ENCODE peak calls at places on chromosomes 3 and 15, in five cellular contexts. One of them, this sample, is unnamed.

GRCh38 chr3:74789111-74789510 is 174.7 kb upstream of the CNTN3 start:
- DNase-seq in astrocyte: no peak
- DNase-seq in heart right ventricle: no peak
- DNase-seq in CD8-positive, alpha-beta T cell: no peak
- DNase-seq in stomach: no peak
- DNase-seq in this sample: no peak

GRCh38 chr15:55993804-55994539 is 560 bp upstream of the NEDD4 start:
- DNase-seq in astrocyte: peak; percentile 63
- DNase-seq in heart right ventricle: no peak
- DNase-seq in CD8-positive, alpha-beta T cell: no peak
- DNase-seq in stomach: no peak
- DNase-seq in this sample: no peak

GRCh38 chr3:177441813-177442646 is 244.7 kb upstream of the TBL1XR1 start:
- DNase-seq in astrocyte: peak; percentile 71
- DNase-seq in heart right ventricle: no peak
- DNase-seq in CD8-positive, alpha-beta T cell: no peak
- DNase-seq in stomach: no peak
- DNase-seq in this sample: no peak

GRCh38 chr3:105255351-105255750 is 111.4 kb upstream of the ALCAM start:
- DNase-seq in astrocyte: peak; percentile 52
- DNase-seq in heart right ventricle: no peak
- DNase-seq in CD8-positive, alpha-beta T cell: no peak
- DNase-seq in stomach: no peak
- DNase-seq in this sample: no peak

GRCh38 chr3:186525369-186526255 is 18.6 kb downstream of the CRYGS start:
- DNase-seq in astrocyte: no peak
- DNase-seq in heart right ventricle: no peak
- DNase-seq in CD8-positive, alpha-beta T cell: no peak
- DNase-seq in stomach: no peak
- DNase-seq in this sample: no peak

GRCh38 chr3:38730281-38730680 is 80.8 kb upstream of the SCN5A start:
- DNase-seq in astrocyte: peak; percentile 34
- DNase-seq in heart right ventricle: no peak
- DNase-seq in CD8-positive, alpha-beta T cell: no peak
- DNase-seq in stomach: no peak
- DNase-seq in this sample: no peak

GRCh38 chr3:181782306-181782924 is 70.7 kb downstream of the SOX2 start:
- DNase-seq in astrocyte: peak; percentile 60
- DNase-seq in heart right ventricle: no peak
- DNase-seq in CD8-positive, alpha-beta T cell: no peak
- DNase-seq in stomach: no peak
- DNase-seq in this sample: no peak

GRCh38 chr15:48463366-48463880 is 132.2 kb downstream of the DUT start:
- DNase-seq in astrocyte: no peak
- DNase-seq in heart right ventricle: no peak
- DNase-seq in CD8-positive, alpha-beta T cell: no peak
- DNase-seq in stomach: no peak
- DNase-seq in this sample: no peak

GRCh38 chr15:69604050-69604378 is 151.4 kb downstream of the RPLP1 start:
- DNase-seq in astrocyte: no peak
- DNase-seq in heart right ventricle: no peak
- DNase-seq in CD8-positive, alpha-beta T cell: no peak
- DNase-seq in stomach: peak; percentile 75
- DNase-seq in this sample: no peak

GRCh38 chr15:98174286-98174685 is 213.8 kb downstream of the ARRDC4 start:
- DNase-seq in astrocyte: no peak
- DNase-seq in heart right ventricle: no peak
- DNase-seq in CD8-positive, alpha-beta T cell: no peak
- DNase-seq in stomach: no peak
- DNase-seq in this sample: no peak
- H3K4me1 ChIP-seq in astrocyte: no peaks in the 10 kb centered on the region
- H3K4me1 ChIP-seq in heart right ventricle: no peaks in the 10 kb centered on the region
- H3K4me1 ChIP-seq in CD8-positive, alpha-beta T cell: no peaks in the 10 kb centered on the region
- H3K4me1 ChIP-seq in stomach: no peaks in the 10 kb centered on the region
- H3K4me1 ChIP-seq in this sample: no peaks in the 10 kb centered on the region

GRCh38 chr3:49028673-49029562 is at the start of gene IMPDH2:
- DNase-seq in astrocyte: peak; percentile 75
- DNase-seq in heart right ventricle: peak; percentile 93
- DNase-seq in CD8-positive, alpha-beta T cell: peak; percentile 86
- DNase-seq in stomach: peak; percentile 96
- DNase-seq in this sample: peak; percentile 97
- TF ChIP-seq CTCF in astrocyte: no peak
- TF ChIP-seq CTCF in heart right ventricle: peak; percentile 51
- TF ChIP-seq CTCF in CD8-positive, alpha-beta T cell: no peak
- TF ChIP-seq CTCF in stomach: no peak
- TF ChIP-seq CTCF in this sample: no peak

GRCh38 chr3:128993461-128994172 is at the start of gene CFAP92:
- DNase-seq in astrocyte: peak; percentile 36
- DNase-seq in heart right ventricle: peak; percentile 89
- DNase-seq in CD8-positive, alpha-beta T cell: peak; percentile 84
- DNase-seq in stomach: peak; percentile 94
- DNase-seq in this sample: peak; percentile 94
- H3K27me3 ChIP-seq in astrocyte: peaks cover 36% of the 10 kb centered on the region
- H3K27me3 ChIP-seq in heart right ventricle: peaks cover 8% of the 10 kb centered on the region
- H3K27me3 ChIP-seq in CD8-positive, alpha-beta T cell: no peaks in the 10 kb centered on the region
- H3K27me3 ChIP-seq in stomach: no peaks in the 10 kb centered on the region
- H3K27me3 ChIP-seq in this sample: no peaks in the 10 kb centered on the region

DNA sequence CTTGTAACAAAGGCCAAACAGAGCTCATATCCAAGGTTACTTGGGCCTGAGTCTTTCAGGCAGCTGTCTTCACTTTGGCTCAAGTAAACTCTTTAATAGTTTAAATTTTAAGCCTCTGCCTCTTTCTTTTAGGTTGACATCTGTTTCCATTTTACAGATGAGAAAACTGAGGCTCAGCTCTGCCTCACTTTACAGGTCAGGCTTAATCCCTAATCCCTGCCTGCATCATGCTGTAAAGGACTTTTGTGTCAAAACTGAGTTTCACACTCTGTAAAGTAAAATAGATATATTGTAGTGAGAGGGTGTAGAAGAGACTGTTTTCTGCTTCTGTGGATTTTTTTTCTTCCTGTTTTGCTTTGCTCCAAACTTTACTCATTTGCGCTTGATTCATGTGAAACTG is 11.1 kb downstream of the FLNB start:
- DNase-seq in astrocyte: no peak
- DNase-seq in heart right ventricle: no peak
- DNase-seq in CD8-positive, alpha-beta T cell: no peak
- DNase-seq in stomach: no peak
- DNase-seq in this sample: no peak
- H3K4me1 ChIP-seq in astrocyte: peaks cover 15% of the 10 kb centered on the region
- H3K4me1 ChIP-seq in heart right ventricle: peaks cover 85% of the 10 kb centered on the region
- H3K4me1 ChIP-seq in CD8-positive, alpha-beta T cell: peaks cover 28% of the 10 kb centered on the region
- H3K4me1 ChIP-seq in stomach: peaks cover 63% of the 10 kb centered on the region
- H3K4me1 ChIP-seq in this sample: peaks cover 12% of the 10 kb centered on the region

DNA sequence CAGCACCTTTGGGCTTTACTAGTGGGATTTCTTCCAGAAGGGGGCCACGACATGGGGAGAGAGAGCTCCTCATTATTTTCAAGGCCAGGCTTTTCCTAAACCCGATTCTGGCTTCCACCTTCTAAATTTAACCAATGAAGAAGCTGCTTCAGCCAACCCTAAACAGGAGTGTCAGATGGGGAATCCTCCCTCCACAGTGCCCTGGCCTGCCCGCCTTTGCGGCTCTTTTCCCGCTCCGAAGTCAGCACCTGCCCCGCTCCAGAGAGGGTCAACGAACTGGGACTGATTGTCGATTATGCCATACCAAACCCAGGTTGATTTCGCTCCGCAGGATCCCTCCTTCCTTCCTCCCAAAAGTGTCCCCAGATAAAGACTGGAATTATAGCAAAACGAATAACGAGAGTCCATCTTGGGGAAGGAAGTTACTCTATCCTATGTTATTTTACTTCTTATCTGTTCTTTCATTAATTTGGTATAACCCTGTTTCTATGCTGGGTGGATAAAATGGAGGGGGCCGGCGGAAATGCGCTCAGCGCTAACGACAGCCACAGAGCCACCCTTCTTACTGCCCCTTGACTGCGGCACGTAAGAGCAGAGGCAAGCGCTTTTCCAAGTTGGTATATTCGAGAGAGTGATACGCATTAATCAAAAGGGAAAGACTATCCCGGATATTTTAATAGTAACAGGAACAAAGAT is 10.8 kb downstream of the SHOX2 start:
- DNase-seq in astrocyte: no peak
- DNase-seq in heart right ventricle: no peak
- DNase-seq in CD8-positive, alpha-beta T cell: no peak
- DNase-seq in stomach: no peak
- DNase-seq in this sample: no peak
- TF ChIP-seq CTCF in astrocyte: no peak
- TF ChIP-seq CTCF in heart right ventricle: no peak
- TF ChIP-seq CTCF in CD8-positive, alpha-beta T cell: no peak
- TF ChIP-seq CTCF in stomach: no peak
- TF ChIP-seq CTCF in this sample: no peak

DNA sequence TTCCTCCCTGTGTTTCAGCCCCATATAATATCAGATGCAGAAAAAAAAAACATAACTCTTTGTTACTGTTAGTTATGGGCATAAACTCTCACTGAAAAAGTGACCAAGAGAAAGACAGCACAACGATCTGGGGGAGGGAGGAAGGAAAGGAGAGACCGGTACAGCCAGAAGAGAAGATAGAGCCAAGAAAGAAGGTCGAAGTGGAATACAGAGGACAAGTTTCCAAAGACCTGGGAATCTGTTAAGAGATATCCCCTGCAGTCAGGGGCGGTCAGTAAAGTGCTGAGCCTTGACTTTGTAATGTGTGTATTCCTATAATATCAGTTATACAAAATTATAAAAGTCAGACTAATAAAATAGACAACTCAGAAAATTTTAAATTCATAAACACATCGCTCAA is 3.3 kb downstream of the ALDH1A2 start:
- DNase-seq in astrocyte: no peak
- DNase-seq in heart right ventricle: no peak
- DNase-seq in CD8-positive, alpha-beta T cell: no peak
- DNase-seq in stomach: no peak
- DNase-seq in this sample: no peak
- H3K27me3 ChIP-seq in astrocyte: peaks cover 82% of the 10 kb centered on the region
- H3K27me3 ChIP-seq in heart right ventricle: peaks cover 92% of the 10 kb centered on the region
- H3K27me3 ChIP-seq in CD8-positive, alpha-beta T cell: peaks cover 29% of the 10 kb centered on the region
- H3K27me3 ChIP-seq in stomach: peaks cover 42% of the 10 kb centered on the region
- H3K27me3 ChIP-seq in this sample: peaks cover 82% of the 10 kb centered on the region

GRCh38 chr3:129892486-129892856 is 1.0 kb downstream of the TMCC1 start:
- DNase-seq in astrocyte: no peak
- DNase-seq in heart right ventricle: no peak
- DNase-seq in CD8-positive, alpha-beta T cell: no peak
- DNase-seq in stomach: no peak
- DNase-seq in this sample: no peak

GRCh38 chr3:129888739-129889138 is 4.8 kb downstream of the TMCC1 start:
- DNase-seq in astrocyte: peak; percentile 96
- DNase-seq in heart right ventricle: no peak
- DNase-seq in CD8-positive, alpha-beta T cell: no peak
- DNase-seq in stomach: no peak
- DNase-seq in this sample: no peak

GRCh38 chr3:129890891-129891290 is 2.6 kb downstream of the TMCC1 start:
- DNase-seq in astrocyte: no peak
- DNase-seq in heart right ventricle: no peak
- DNase-seq in CD8-positive, alpha-beta T cell: no peak
- DNase-seq in stomach: no peak
- DNase-seq in this sample: no peak

GRCh38 chr3:129892857-129893615 is 475 bp downstream of the TMCC1 start:
- DNase-seq in astrocyte: peak; percentile 19
- DNase-seq in heart right ventricle: peak; percentile 65
- DNase-seq in CD8-positive, alpha-beta T cell: peak; percentile 51
- DNase-seq in stomach: no peak
- DNase-seq in this sample: peak; percentile 89

DNA sequence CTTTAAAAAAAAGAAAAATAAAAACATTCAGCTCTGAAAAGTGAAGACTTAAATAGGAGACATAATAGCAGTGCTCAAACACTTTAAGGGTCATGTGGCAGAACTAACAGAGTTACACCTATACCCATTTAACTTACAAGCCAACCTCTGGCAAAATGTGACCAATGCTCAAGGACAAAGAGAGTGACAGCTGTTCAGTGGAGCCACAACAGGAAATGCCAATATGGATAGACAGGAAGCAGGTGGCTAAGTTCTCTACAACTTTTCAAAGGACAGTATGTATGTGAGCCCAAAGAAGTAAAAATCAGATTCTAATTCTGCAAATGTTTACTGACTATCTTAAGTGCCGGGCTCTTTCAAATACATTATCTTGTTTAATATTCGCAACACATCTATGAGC is 3.4 kb downstream of the TMCC1 start:
- DNase-seq in astrocyte: no peak
- DNase-seq in heart right ventricle: no peak
- DNase-seq in CD8-positive, alpha-beta T cell: no peak
- DNase-seq in stomach: no peak
- DNase-seq in this sample: no peak
- H3K4me1 ChIP-seq in astrocyte: peaks cover 22% of the 10 kb centered on the region
- H3K4me1 ChIP-seq in heart right ventricle: peaks cover 56% of the 10 kb centered on the region
- H3K4me1 ChIP-seq in CD8-positive, alpha-beta T cell: peaks cover 39% of the 10 kb centered on the region
- H3K4me1 ChIP-seq in stomach: peaks cover 24% of the 10 kb centered on the region
- H3K4me1 ChIP-seq in this sample: peaks cover 39% of the 10 kb centered on the region

DNA sequence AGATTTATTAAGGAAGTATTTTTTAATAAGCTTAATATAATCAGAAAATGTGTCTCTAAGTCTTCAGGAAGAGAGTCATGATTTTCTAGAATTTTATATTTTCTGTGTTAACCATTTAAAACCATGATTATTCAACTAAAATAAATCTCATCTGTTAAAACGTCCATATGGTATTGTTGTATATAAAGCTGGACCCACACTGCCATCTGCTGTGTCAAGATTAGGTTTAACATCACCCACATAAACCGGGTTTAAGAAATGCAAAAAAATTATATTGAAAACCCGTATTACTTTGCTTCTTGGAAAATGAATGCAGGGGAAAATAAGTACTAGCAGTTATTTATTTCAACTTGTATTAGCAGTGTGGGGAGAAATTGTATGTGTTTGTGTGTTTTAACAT is 9.5 kb upstream of the CCDC66 start:
- DNase-seq in astrocyte: no peak
- DNase-seq in heart right ventricle: no peak
- DNase-seq in CD8-positive, alpha-beta T cell: no peak
- DNase-seq in stomach: no peak
- DNase-seq in this sample: no peak
- TF ChIP-seq CTCF in astrocyte: no peak
- TF ChIP-seq CTCF in heart right ventricle: no peak
- TF ChIP-seq CTCF in CD8-positive, alpha-beta T cell: no peak
- TF ChIP-seq CTCF in stomach: no peak
- TF ChIP-seq CTCF in this sample: no peak

GRCh38 chr3:117059990-117060338 is 350.4 kb downstream of the TUSC7 start:
- DNase-seq in astrocyte: no peak
- DNase-seq in heart right ventricle: no peak
- DNase-seq in CD8-positive, alpha-beta T cell: no peak
- DNase-seq in stomach: no peak
- DNase-seq in this sample: no peak

GRCh38 chr3:117054551-117054950 is 345.0 kb downstream of the TUSC7 start:
- DNase-seq in astrocyte: no peak
- DNase-seq in heart right ventricle: no peak
- DNase-seq in CD8-positive, alpha-beta T cell: no peak
- DNase-seq in stomach: no peak
- DNase-seq in this sample: no peak

GRCh38 chr3:117063910-117064309 is 354.3 kb downstream of the TUSC7 start:
- DNase-seq in astrocyte: peak; percentile 28
- DNase-seq in heart right ventricle: no peak
- DNase-seq in CD8-positive, alpha-beta T cell: no peak
- DNase-seq in stomach: no peak
- DNase-seq in this sample: no peak

GRCh38 chr3:117059054-117059989 is 349.7 kb downstream of the TUSC7 start:
- DNase-seq in astrocyte: peak; percentile 20
- DNase-seq in heart right ventricle: no peak
- DNase-seq in CD8-positive, alpha-beta T cell: no peak
- DNase-seq in stomach: no peak
- DNase-seq in this sample: no peak
- H3K27me3 ChIP-seq in astrocyte: no peaks in the 10 kb centered on the region
- H3K27me3 ChIP-seq in heart right ventricle: no peaks in the 10 kb centered on the region
- H3K27me3 ChIP-seq in CD8-positive, alpha-beta T cell: no peaks in the 10 kb centered on the region
- H3K27me3 ChIP-seq in stomach: no peaks in the 10 kb centered on the region
- H3K27me3 ChIP-seq in this sample: no peaks in the 10 kb centered on the region

This sample was measured in upper lobe of right lung.